ENCODE peak calls at places on chromosome 15, in eight cellular contexts. L, X, O, P, T, A, M and G are unnamed samples.

GRCh38 chr15:78102211-78102610 is 9.8 kb downstream of the SH2D7 start:
- DNase-seq in A (no peak), T (no peak), L (no peak), M (no peak), X (no peak), O (no peak), P (no peak), G (no peak)

GRCh38 chr15:48190932-48191573 is 412 bp upstream of the CTXN2 start:
- DNase-seq in T (peak), X (no peak), O (peak), M (peak), P (peak), L (no peak), A (peak), G (peak)

GRCh38 chr15:87033056-87033455 is 953.4 kb downstream of the AGBL1 start:
- DNase-seq in T (peak), L (no peak), M (no peak), A (no peak), O (no peak), X (no peak), P (no peak), G (no peak)

GRCh38 chr15:53110999-53111398 is 320.9 kb upstream of the ONECUT1 start:
- DNase-seq in T (no peak), A (no peak), X (no peak), M (no peak), O (no peak), L (peak), P (no peak), G (no peak)

GRCh38 chr15:48800811-48801460 is 9.9 kb downstream of the CEP152 start:
- DNase-seq in P (peak), L (no peak), A (no peak), O (no peak), X (no peak), T (peak), M (no peak), G (no peak)

GRCh38 chr15:43483306-43484128 is 9.4 kb downstream of the TP53BP1 start:
- DNase-seq in O (no peak), T (peak), L (no peak), M (no peak), X (no peak), A (no peak), P (peak), G (no peak)

GRCh38 chr15:66400351-66400774 is 13.7 kb downstream of the MAP2K1 start:
- DNase-seq in P (peak), A (no peak), X (no peak), T (peak), O (no peak), M (no peak), L (no peak), G (no peak)

GRCh38 chr15:98164573-98164972 is 204.1 kb downstream of the ARRDC4 start:
- DNase-seq in P (peak), X (no peak), L (no peak), M (no peak), O (no peak), A (no peak), T (peak), G (no peak)

GRCh38 chr15:100033140-100033857 is 300.1 kb upstream of the LYSMD4 start:
- DNase-seq in T (peak), O (no peak), L (no peak), X (no peak), M (no peak), A (no peak), P (peak), G (peak)

GRCh38 chr15:75181780-75182179 is 19.9 kb upstream of the C15orf39 start:
- DNase-seq in X (no peak), M (no peak), A (no peak), L (no peak), T (no peak), O (no peak), P (no peak), G (no peak)

GRCh38 chr15:93173369-93173768 is 84.4 kb upstream of the RGMA start:
- DNase-seq in P (peak), O (no peak), A (peak), M (no peak), T (peak), X (no peak), L (no peak), G (peak)
- H3K4me3 ChIP-seq in P (no peak), O (no peak), A (no peak), M (no peak), T (no peak), X (no peak), L (no peak), G (no peak)

DNA sequence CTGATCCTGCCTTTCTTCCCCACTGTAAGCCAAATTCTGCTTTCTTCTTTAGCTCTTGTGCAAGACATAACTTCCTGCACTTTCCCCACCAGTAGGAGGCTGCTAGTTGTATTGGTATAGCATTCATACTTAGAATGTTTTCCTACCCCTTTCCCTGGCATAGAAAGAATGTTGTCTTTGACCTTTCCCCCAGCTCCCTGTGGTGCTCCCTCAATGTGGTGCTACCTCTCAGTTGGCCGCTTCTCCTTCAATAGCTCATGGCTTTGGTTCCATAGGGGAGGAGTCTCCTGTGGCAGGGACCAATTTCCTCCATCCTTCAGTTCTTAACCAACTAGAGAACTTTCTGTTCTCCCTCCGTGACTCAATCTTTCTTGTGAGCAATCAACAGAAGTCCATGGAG is 67.5 kb upstream of the AKAP13 start:
- DNase-seq in O (no peak), A (no peak), L (no peak), X (no peak), P (peak), M (no peak), T (peak), G (peak)
- H3K4me3 ChIP-seq in O (no peak), A (no peak), L (no peak), X (no peak), P (no peak), M (no peak), T (no peak), G (no peak)

GRCh38 chr15:41913251-41913650 is 19.4 kb upstream of the SPTBN5 start:
- DNase-seq in A (no peak), P (no peak), X (no peak), O (no peak), T (no peak), L (no peak), M (no peak), G (no peak)
- H3K4me3 ChIP-seq in A (no peak), P (no peak), X (no peak), O (no peak), T (no peak), L (no peak), M (no peak), G (no peak)

GRCh38 chr15:51876169-51876568 is 46.7 kb downstream of the TMOD3 start:
- DNase-seq in P (no peak), M (no peak), L (no peak), A (peak), T (no peak), X (no peak), O (no peak), G (no peak)

GRCh38 chr15:51879555-51879954 is 50.1 kb downstream of the TMOD3 start:
- DNase-seq in A (no peak), O (no peak), M (no peak), P (peak), T (peak), L (no peak), X (no peak), G (no peak)

GRCh38 chr15:51870774-51871173 is 41.3 kb downstream of the TMOD3 start:
- DNase-seq in X (no peak), T (no peak), L (no peak), P (no peak), O (no peak), A (no peak), M (no peak), G (no peak)

GRCh38 chr15:51878446-51879386 is 49.3 kb downstream of the TMOD3 start:
- DNase-seq in L (no peak), P (peak), X (no peak), O (no peak), M (no peak), T (peak), A (peak), G (no peak)

GRCh38 chr15:51874751-51875644 is 45.5 kb downstream of the TMOD3 start:
- DNase-seq in X (no peak), M (no peak), T (peak), P (peak), L (no peak), O (no peak), A (peak), G (peak)
- H3K4me3 ChIP-seq in X (no peak), M (no peak), T (no peak), P (peak), L (no peak), O (no peak), A (peak), G (peak)

DNA sequence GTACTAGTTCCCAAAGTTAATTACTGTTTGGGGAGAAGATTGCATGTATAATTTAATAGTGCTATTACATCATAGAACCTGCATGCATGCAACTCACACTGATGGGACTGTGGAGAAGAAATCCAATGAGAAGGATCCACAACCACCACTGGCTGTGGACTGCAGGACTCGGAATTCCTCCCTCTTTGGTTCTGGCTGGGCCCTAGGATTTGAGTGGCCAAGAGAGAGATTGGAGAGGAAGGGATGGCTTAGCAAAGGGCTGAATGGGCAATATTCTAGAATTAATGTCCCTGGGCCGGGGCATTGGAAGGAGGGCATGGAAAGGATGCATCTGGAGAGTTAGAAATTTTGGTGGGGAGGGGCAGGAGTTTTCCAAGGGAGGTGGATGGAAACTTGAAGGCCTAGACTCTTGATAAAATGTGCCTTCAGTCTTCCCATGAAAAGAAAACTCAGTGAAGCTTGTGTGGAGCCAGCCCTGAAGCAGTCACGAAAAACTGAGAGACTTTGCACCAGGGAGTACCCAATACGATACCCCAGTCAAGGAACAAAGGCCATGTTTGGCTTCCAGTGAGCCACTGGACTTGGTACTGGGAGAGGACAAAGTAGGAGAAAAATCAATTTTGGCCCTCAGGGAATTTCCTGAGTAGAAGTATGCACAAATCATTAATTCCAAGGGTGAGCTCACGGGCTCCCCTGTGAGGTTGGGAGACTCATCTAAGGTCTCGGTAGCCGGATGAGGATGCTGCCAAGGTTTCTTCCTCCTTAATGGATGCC is 31.4 kb upstream of the TPM1 start:
- DNase-seq in M (no peak), A (no peak), O (no peak), P (no peak), L (no peak), T (no peak), X (no peak), G (no peak)
- H3K4me3 ChIP-seq in M (no peak), A (no peak), O (no peak), P (no peak), L (no peak), T (no peak), X (no peak), G (no peak)

DNA sequence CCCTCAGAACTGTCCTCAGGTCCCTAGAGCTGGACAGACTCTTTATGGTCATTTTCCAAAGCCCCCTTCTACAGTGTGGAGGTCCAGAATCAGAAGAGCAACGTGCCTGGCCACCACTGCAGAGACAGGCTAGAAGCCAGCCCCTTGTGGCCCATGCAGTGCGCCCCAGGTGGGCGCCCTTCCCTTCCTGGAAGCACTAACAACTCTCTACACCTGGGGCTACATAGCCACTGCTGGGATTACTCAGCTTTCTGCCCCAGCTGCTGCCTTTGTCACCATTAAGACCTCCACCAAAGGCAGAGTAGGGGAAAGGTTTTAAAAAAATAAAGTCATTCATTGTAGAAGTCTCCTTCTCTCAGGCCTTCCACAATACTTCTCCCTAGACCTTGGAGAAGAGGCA is 2.3 kb downstream of the RASGRP1 start:
- DNase-seq in T (no peak), A (no peak), M (no peak), L (no peak), P (no peak), X (no peak), O (no peak), G (no peak)
- H3K4me3 ChIP-seq in T (no peak), A (no peak), M (no peak), L (no peak), P (no peak), X (no peak), O (no peak), G (no peak)

GRCh38 chr15:68558318-68559305 is 20.2 kb upstream of the CORO2B start:
- DNase-seq in L (no peak), M (no peak), T (no peak), O (no peak), P (no peak), A (peak), X (no peak), G (no peak)
- H3K4me3 ChIP-seq in L (peak), M (no peak), T (no peak), O (no peak), P (peak), A (no peak), X (peak), G (no peak)

DNA sequence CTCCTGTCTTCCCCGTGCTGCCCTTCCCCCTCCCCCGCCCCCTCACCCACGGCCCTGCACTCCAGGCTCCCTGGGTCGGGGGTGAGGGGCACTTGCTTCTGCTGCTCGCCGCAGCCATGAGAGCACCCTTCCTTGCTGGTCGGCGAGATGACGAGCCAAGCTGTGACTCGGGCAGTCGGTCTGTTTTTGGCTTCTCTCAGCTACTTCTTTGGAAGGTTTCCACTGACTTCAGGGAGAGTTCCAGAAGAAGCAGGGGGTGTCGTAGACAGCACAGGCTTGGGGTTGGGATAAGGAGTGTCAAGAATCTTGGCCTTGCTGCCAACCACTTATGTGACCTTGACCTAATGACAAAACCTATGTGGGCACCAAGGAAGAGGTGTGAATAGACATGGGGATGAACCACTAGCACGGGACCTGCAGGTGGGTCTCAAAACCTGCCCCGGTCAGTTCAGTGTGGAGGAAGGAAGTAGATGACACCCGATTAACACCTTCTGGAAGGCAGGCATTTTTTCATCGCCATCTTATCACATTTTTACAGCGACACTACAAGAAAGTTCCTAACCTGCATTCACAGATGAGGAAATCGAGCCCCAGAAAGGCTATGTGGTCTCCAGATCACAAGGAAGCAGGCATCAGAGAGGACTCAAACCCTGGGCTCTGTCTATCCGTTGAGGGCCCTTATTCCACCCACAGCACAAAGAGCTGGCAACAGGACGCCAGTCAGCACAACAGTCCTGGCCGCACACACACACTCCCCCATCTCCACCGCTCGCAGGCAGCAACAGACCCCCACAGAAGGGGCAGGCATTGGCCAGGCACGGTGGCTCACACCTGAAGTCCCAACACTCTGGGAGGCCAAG is 120.9 kb downstream of the LIPC start:
- DNase-seq in O (no peak), M (no peak), T (peak), P (peak), A (no peak), L (no peak), X (no peak), G (peak)
- H3K4me3 ChIP-seq in O (no peak), M (no peak), T (no peak), P (peak), A (peak), L (no peak), X (peak), G (no peak)

GRCh38 chr15:55588818-55589122 is 625 bp upstream of the PYGO1 start:
- DNase-seq in O (no peak), M (no peak), P (no peak), T (no peak), X (no peak), L (no peak), A (no peak), G (no peak)

GRCh38 chr15:55588070-55588817 is at the start of gene PYGO1:
- DNase-seq in O (peak), T (peak), M (peak), L (no peak), A (peak), P (peak), X (no peak), G (peak)

GRCh38 chr15:55587321-55588069 is 650 bp downstream of the PYGO1 start:
- DNase-seq in X (no peak), L (no peak), M (peak), A (peak), P (peak), O (peak), T (peak), G (peak)

GRCh38 chr15:55589297-55589696 is 1.2 kb upstream of the PYGO1 start:
- DNase-seq in M (no peak), P (peak), X (no peak), O (no peak), T (no peak), L (no peak), A (no peak), G (no peak)

GRCh38 chr15:55586808-55587207 is 1.3 kb downstream of the PYGO1 start:
- DNase-seq in A (no peak), X (no peak), P (peak), M (no peak), T (no peak), O (no peak), L (no peak), G (no peak)
- H3K4me3 ChIP-seq in A (peak), X (peak), P (peak), M (no peak), T (peak), O (no peak), L (no peak), G (peak)